ENCODE peak calls at places on chromosomes 1 and 21, in five cellular contexts. U, F, S, K and P are unnamed samples.

GRCh38 chr1:52917156-52917555 is 4.4 kb downstream of the ECHDC2 start:
- DNase-seq in U (no peak), F (no peak), S (no peak), K (peak; percentile 63), P (no peak)

GRCh38 chr1:65510961-65511360 is 90.5 kb downstream of the LEPR start:
- DNase-seq in U (no peak), F (no peak), S (no peak), K (no peak), P (no peak)

GRCh38 chr21:32336711-32337110 is 38.1 kb downstream of the MRAP start:
- DNase-seq in U (no peak), F (no peak), S (no peak), K (peak; percentile 57), P (no peak)

GRCh38 chr1:198155253-198155652 is 1.5 kb upstream of the NEK7 start:
- DNase-seq in U (no peak), F (no peak), S (no peak), K (no peak), P (no peak)

GRCh38 chr1:150065184-150065871 is 2.2 kb upstream of the VPS45 start:
- DNase-seq in U (no peak), F (no peak), S (no peak), K (no peak), P (no peak)

GRCh38 chr1:203346060-203346754 is 4.7 kb downstream of the FMOD start:
- DNase-seq in U (no peak), F (no peak), S (no peak), K (no peak), P (no peak)

GRCh38 chr1:218439541-218440295 is 94.6 kb downstream of the TGFB2 start:
- DNase-seq in U (no peak), F (no peak), S (no peak), K (no peak), P (no peak)

GRCh38 chr1:179708434-179709195 is 34.5 kb upstream of the FAM163A start:
- DNase-seq in U (no peak), F (no peak), S (no peak), K (no peak), P (no peak)

GRCh38 chr1:232416026-232416568 is 213.8 kb downstream of the SIPA1L2 start:
- DNase-seq in U (no peak), F (no peak), S (no peak), K (no peak), P (peak; percentile 27)

GRCh38 chr1:30449003-30449402 is 274.4 kb downstream of the MATN1 start:
- DNase-seq in U (no peak), F (no peak), S (no peak), K (no peak), P (no peak)

GRCh38 chr1:183101841-183102276 is 78.6 kb downstream of the LAMC1 start:
- DNase-seq in U (no peak), F (peak; percentile 17), S (no peak), K (no peak), P (no peak)

GRCh38 chr1:201084171-201084766 is 28.0 kb downstream of the CACNA1S start:
- DNase-seq in U (no peak), F (no peak), S (no peak), K (no peak), P (no peak)

GRCh38 chr1:72186733-72187307 is 95.5 kb downstream of the NEGR1 start:
- DNase-seq in U (no peak), F (no peak), S (no peak), K (no peak), P (peak; percentile 5)

GRCh38 chr1:100353073-100353801 is 931 bp downstream of the CDC14A start:
- DNase-seq in U (peak; percentile 36), F (peak; percentile 67), S (peak; percentile 69), K (peak; percentile 51), P (peak; percentile 54)

GRCh38 chr1:31744165-31744888 is 19.8 kb downstream of the ADGRB2 start:
- DNase-seq in U (no peak), F (peak; percentile 75), S (no peak), K (no peak), P (no peak)

GRCh38 chr1:208207388-208208131 is 36.6 kb downstream of the PLXNA2 start:
- DNase-seq in U (no peak), F (no peak), S (peak; percentile 73), K (peak; percentile 27), P (no peak)

GRCh38 chr1:25522240-25522639 is 21.2 kb upstream of the LDLRAP1 start:
- DNase-seq in U (no peak), F (no peak), S (no peak), K (no peak), P (no peak)

GRCh38 chr1:7505871-7506676 is 265.0 kb upstream of the VAMP3 start:
- DNase-seq in U (no peak), F (no peak), S (no peak), K (no peak), P (no peak)

GRCh38 chr1:109350650-109351049 is 43.8 kb upstream of the MYBPHL start:
- DNase-seq in U (no peak), F (no peak), S (no peak), K (no peak), P (no peak)

GRCh38 chr1:26283226-26283853 is 3.5 kb downstream of the SH3BGRL3 start:
- DNase-seq in U (no peak), F (no peak), S (no peak), K (no peak), P (no peak)

DNA sequence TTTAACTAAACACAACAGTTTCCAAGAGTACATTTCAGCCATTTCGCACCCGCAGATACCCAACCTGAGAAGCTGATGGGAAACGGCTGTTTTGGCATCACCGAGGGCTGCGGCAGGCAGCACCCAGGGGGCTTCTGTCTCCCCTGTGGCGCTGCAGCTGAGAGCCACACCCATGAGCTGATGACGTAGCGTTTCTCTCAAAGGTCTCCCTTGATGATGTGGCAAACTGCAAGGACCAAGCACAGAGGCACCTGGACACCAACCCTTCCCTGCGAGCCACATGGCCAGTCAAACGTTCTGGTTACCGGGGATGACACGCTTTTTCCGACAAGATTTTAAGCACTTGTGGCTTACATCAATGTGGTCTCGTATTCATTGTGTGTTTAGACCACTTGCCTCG is 150.8 kb upstream of the ERG start:
- DNase-seq in U (no peak), F (no peak), S (no peak), K (no peak), P (no peak)
- H3K27me3 ChIP-seq in U (no peaks in the 10 kb centered on the region), F (no peaks in the 10 kb centered on the region), S (no peaks in the 10 kb centered on the region), K (no peaks in the 10 kb centered on the region), P (peaks cover 38% of the 10 kb centered on the region)

DNA sequence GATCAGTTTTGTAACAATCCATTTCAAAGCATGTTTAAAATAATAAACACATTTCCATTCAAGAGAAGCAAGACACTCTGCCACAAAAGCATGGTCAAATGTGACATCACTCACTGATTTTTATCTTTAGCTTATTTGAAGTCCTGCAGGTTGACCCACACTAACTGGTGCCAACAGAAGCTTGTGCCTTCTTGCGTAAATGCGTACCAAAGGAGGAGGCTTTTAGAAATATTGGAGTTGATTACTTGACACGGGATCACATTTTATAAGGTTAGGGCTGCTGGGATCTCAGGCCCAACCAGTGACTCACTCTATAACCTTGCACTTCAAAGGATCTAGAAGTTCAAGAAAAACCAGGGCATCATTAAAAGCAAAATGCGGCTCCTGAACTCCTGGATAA is 203.6 kb downstream of the PCP4 start:
- DNase-seq in U (no peak), F (no peak), S (no peak), K (no peak), P (no peak)
- H3K27me3 ChIP-seq in U (no peaks in the 10 kb centered on the region), F (no peaks in the 10 kb centered on the region), S (no peaks in the 10 kb centered on the region), K (no peaks in the 10 kb centered on the region), P (no peaks in the 10 kb centered on the region)

DNA sequence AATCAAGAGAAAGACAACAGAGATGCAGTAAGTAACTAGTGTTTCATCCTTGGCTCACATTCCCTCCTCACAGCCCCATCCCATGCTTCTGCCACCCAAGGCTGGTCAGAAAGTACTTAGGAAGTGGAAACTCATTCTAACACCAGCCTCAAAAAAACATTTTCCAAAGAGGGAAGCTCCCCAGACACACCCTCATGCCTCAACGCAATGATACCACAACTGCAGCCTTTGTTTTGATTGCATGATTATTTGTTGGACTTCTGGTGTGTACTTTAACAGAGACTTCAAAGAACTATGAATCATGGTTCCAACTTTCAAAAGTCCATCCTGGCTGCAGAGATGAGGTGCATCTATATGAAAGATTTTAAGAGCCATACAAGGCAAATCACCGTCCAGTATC is 45.2 kb upstream of the KCNA3 start:
- DNase-seq in U (no peak), F (no peak), S (no peak), K (no peak), P (no peak)
- H3K27me3 ChIP-seq in U (no peaks in the 10 kb centered on the region), F (no peaks in the 10 kb centered on the region), S (no peaks in the 10 kb centered on the region), K (no peaks in the 10 kb centered on the region), P (no peaks in the 10 kb centered on the region)

DNA sequence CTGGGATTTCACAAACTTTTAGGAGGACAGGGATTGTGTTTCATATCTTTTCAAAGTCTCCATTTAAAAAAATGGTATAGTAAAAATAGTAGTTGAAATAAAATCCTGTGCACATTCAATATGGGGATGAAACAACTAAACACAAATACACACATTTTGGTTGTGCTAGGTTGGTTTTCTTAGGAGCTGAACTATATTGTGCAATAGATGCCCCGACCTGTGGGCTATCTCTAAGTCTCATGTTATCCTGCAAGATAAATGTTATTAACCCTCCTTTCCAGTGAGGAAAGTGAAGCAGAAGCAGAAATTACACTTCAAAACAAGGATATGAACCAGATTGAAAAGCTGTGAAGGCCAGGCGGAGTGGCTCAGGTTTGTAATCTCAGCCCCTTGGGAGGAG is 1.3 kb upstream of the PLD5 start:
- DNase-seq in U (no peak), F (no peak), S (no peak), K (no peak), P (no peak)
- H3K27me3 ChIP-seq in U (peaks cover 2% of the 10 kb centered on the region), F (peaks cover 2% of the 10 kb centered on the region), S (no peaks in the 10 kb centered on the region), K (no peaks in the 10 kb centered on the region), P (peaks cover 8% of the 10 kb centered on the region)

GRCh38 chr1:231035799-231036198 is 4.3 kb downstream of the FAM89A start:
- DNase-seq in U (no peak), F (no peak), S (no peak), K (no peak), P (no peak)
- H3K27me3 ChIP-seq in U (no peaks in the 10 kb centered on the region), F (peaks cover 1% of the 10 kb centered on the region), S (no peaks in the 10 kb centered on the region), K (no peaks in the 10 kb centered on the region), P (peaks cover 13% of the 10 kb centered on the region)

GRCh38 chr1:229109320-229109761 is 161.6 kb upstream of the RAB4A start:
- DNase-seq in U (no peak), F (no peak), S (no peak), K (peak; percentile 68), P (no peak)
- H3K27me3 ChIP-seq in U (no peaks in the 10 kb centered on the region), F (no peaks in the 10 kb centered on the region), S (no peaks in the 10 kb centered on the region), K (no peaks in the 10 kb centered on the region), P (no peaks in the 10 kb centered on the region)